ENCODE peak calls at places on chromosome X, in eight cellular contexts. One of them, this sample, is unnamed.

GRCh38 chrX:16612257-16612987 is 37.5 kb upstream of the S100G start:
- DNase-seq in A549: no peak
- DNase-seq in endothelial cell of umbilical vein: no peak
- DNase-seq in suprapubic skin: no peak
- DNase-seq in breast epithelium: no peak
- DNase-seq in Peyer's patch: no peak
- DNase-seq in thyroid gland: no peak
- DNase-seq in HCT116: no peak
- DNase-seq in this sample: no peak

GRCh38 chrX:46678232-46678631 is 80.7 kb downstream of the SLC9A7 start:
- DNase-seq in A549: no peak
- DNase-seq in endothelial cell of umbilical vein: no peak
- DNase-seq in suprapubic skin: no peak
- DNase-seq in breast epithelium: no peak
- DNase-seq in Peyer's patch: no peak
- DNase-seq in thyroid gland: no peak
- DNase-seq in HCT116: no peak
- DNase-seq in this sample: no peak

GRCh38 chrX:71177327-71177726 is 32.7 kb downstream of the NLGN3 start:
- DNase-seq in A549: no peak
- DNase-seq in endothelial cell of umbilical vein: no peak
- DNase-seq in suprapubic skin: no peak
- DNase-seq in breast epithelium: no peak
- DNase-seq in Peyer's patch: no peak
- DNase-seq in thyroid gland: no peak
- DNase-seq in HCT116: no peak
- DNase-seq in this sample: no peak

GRCh38 chrX:73615022-73615421 is 52.0 kb downstream of the CHIC1 start:
- DNase-seq in A549: no peak
- DNase-seq in endothelial cell of umbilical vein: no peak
- DNase-seq in suprapubic skin: no peak
- DNase-seq in breast epithelium: no peak
- DNase-seq in Peyer's patch: no peak
- DNase-seq in thyroid gland: no peak
- DNase-seq in HCT116: no peak
- DNase-seq in this sample: no peak

GRCh38 chrX:85851418-85851817 is 195.9 kb downstream of the CHM start:
- DNase-seq in A549: peak
- DNase-seq in endothelial cell of umbilical vein: peak
- DNase-seq in suprapubic skin: no peak
- DNase-seq in breast epithelium: no peak
- DNase-seq in Peyer's patch: no peak
- DNase-seq in thyroid gland: peak
- DNase-seq in HCT116: peak
- DNase-seq in this sample: no peak

GRCh38 chrX:132786217-132786616 is 172.2 kb downstream of the HS6ST2 start:
- DNase-seq in A549: no peak
- DNase-seq in endothelial cell of umbilical vein: no peak
- DNase-seq in suprapubic skin: no peak
- DNase-seq in breast epithelium: no peak
- DNase-seq in Peyer's patch: no peak
- DNase-seq in thyroid gland: no peak
- DNase-seq in HCT116: no peak
- DNase-seq in this sample: no peak

GRCh38 chrX:38262715-38263620 is 42.3 kb upstream of the SRPX start:
- DNase-seq in A549: no peak
- DNase-seq in endothelial cell of umbilical vein: peak
- DNase-seq in suprapubic skin: no peak
- DNase-seq in breast epithelium: no peak
- DNase-seq in Peyer's patch: no peak
- DNase-seq in thyroid gland: no peak
- DNase-seq in HCT116: no peak
- DNase-seq in this sample: no peak

GRCh38 chrX:23570674-23571343 is 96.5 kb upstream of the PRDX4 start:
- DNase-seq in A549: no peak
- DNase-seq in endothelial cell of umbilical vein: no peak
- DNase-seq in suprapubic skin: no peak
- DNase-seq in breast epithelium: no peak
- DNase-seq in Peyer's patch: no peak
- DNase-seq in thyroid gland: no peak
- DNase-seq in HCT116: no peak
- DNase-seq in this sample: no peak

GRCh38 chrX:47158131-47158530 is 13.1 kb downstream of the RBM10 start:
- DNase-seq in A549: no peak
- DNase-seq in endothelial cell of umbilical vein: no peak
- DNase-seq in suprapubic skin: no peak
- DNase-seq in breast epithelium: no peak
- DNase-seq in Peyer's patch: no peak
- DNase-seq in thyroid gland: no peak
- DNase-seq in HCT116: no peak
- DNase-seq in this sample: no peak

GRCh38 chrX:45669715-45670360 is 469.2 kb upstream of the DIPK2B start:
- DNase-seq in A549: no peak
- DNase-seq in endothelial cell of umbilical vein: no peak
- DNase-seq in suprapubic skin: no peak
- DNase-seq in breast epithelium: no peak
- DNase-seq in Peyer's patch: no peak
- DNase-seq in thyroid gland: no peak
- DNase-seq in HCT116: no peak
- DNase-seq in this sample: no peak

GRCh38 chrX:149074429-149074828 is 430.7 kb downstream of the IDS start:
- DNase-seq in A549: no peak
- DNase-seq in endothelial cell of umbilical vein: no peak
- DNase-seq in suprapubic skin: no peak
- DNase-seq in breast epithelium: no peak
- DNase-seq in Peyer's patch: no peak
- DNase-seq in thyroid gland: no peak
- DNase-seq in HCT116: no peak
- DNase-seq in this sample: no peak

GRCh38 chrX:12988797-12989196 is 13.9 kb downstream of the TMSB4X start:
- DNase-seq in A549: peak
- DNase-seq in endothelial cell of umbilical vein: peak
- DNase-seq in suprapubic skin: no peak
- DNase-seq in breast epithelium: no peak
- DNase-seq in Peyer's patch: no peak
- DNase-seq in thyroid gland: peak
- DNase-seq in HCT116: peak
- DNase-seq in this sample: no peak

GRCh38 chrX:12991575-12991974 is 16.7 kb downstream of the TMSB4X start:
- DNase-seq in A549: no peak
- DNase-seq in endothelial cell of umbilical vein: no peak
- DNase-seq in suprapubic skin: no peak
- DNase-seq in breast epithelium: no peak
- DNase-seq in Peyer's patch: no peak
- DNase-seq in thyroid gland: no peak
- DNase-seq in HCT116: no peak
- DNase-seq in this sample: no peak

GRCh38 chrX:12987340-12987739 is 12.4 kb downstream of the TMSB4X start:
- DNase-seq in A549: no peak
- DNase-seq in endothelial cell of umbilical vein: no peak
- DNase-seq in suprapubic skin: no peak
- DNase-seq in breast epithelium: no peak
- DNase-seq in Peyer's patch: no peak
- DNase-seq in thyroid gland: no peak
- DNase-seq in HCT116: no peak
- DNase-seq in this sample: no peak

GRCh38 chrX:12987900-12988594 is 13.1 kb downstream of the TMSB4X start:
- DNase-seq in A549: no peak
- DNase-seq in endothelial cell of umbilical vein: no peak
- DNase-seq in suprapubic skin: no peak
- DNase-seq in breast epithelium: no peak
- DNase-seq in Peyer's patch: no peak
- DNase-seq in thyroid gland: no peak
- DNase-seq in HCT116: no peak
- DNase-seq in this sample: no peak

DNA sequence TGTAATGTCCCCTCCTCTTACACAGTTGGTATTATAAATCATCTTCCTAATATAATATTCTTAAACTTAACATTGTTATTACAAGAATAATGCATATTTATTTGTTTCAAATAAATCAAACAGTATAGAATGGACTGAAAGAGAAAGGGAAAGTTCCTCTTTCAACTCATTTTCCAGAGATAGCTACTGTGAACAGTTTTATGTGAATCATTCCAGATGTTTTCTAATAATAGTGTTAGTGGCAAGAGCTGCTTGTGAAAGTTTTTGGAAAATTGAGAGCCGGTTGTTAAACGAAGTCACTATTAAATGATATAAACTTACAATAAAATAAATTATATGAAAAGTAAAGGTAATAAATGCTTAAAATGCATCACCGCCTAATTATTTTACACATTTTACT is 14.5 kb downstream of the TMSB4X start:
- DNase-seq in A549: no peak
- DNase-seq in endothelial cell of umbilical vein: no peak
- DNase-seq in suprapubic skin: no peak
- DNase-seq in breast epithelium: no peak
- DNase-seq in Peyer's patch: no peak
- DNase-seq in thyroid gland: no peak
- DNase-seq in HCT116: no peak
- DNase-seq in this sample: no peak
- H3K27ac ChIP-seq in A549: peak
- H3K27ac ChIP-seq in endothelial cell of umbilical vein: no peak
- H3K27ac ChIP-seq in suprapubic skin: no peak
- H3K27ac ChIP-seq in breast epithelium: peak
- H3K27ac ChIP-seq in Peyer's patch: no peak
- H3K27ac ChIP-seq in thyroid gland: peak
- H3K27ac ChIP-seq in HCT116: no peak
- H3K27ac ChIP-seq in this sample: no peak

DNA sequence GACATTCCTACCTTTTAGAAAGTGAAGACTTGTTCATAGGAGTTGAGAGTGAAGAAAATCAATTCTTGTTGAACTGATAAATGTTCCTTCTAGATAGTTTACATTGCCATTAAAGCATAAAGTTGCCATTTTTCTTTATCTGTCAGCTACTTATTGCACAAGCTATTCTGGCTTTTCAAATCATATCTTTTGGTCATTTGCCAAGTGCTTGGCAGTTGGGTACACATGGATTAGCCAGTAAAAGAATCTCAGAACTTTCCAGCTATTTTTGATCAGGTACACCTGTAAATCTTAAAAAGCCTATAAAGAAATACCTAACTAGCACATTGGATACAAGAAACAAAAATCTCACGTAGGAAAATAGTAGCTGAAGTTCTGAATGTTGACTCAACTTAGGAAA is 56.4 kb upstream of the PNPLA4 start:
- DNase-seq in A549: no peak
- DNase-seq in endothelial cell of umbilical vein: no peak
- DNase-seq in suprapubic skin: no peak
- DNase-seq in breast epithelium: no peak
- DNase-seq in Peyer's patch: no peak
- DNase-seq in thyroid gland: no peak
- DNase-seq in HCT116: no peak
- DNase-seq in this sample: no peak
- TF ChIP-seq POLR2A in A549: no peak
- TF ChIP-seq POLR2A in endothelial cell of umbilical vein: no peak
- TF ChIP-seq POLR2A in suprapubic skin: no peak
- TF ChIP-seq POLR2A in breast epithelium: no peak
- TF ChIP-seq POLR2A in Peyer's patch: no peak
- TF ChIP-seq POLR2A in thyroid gland: no peak
- TF ChIP-seq POLR2A in HCT116: no peak
- TF ChIP-seq POLR2A in this sample: no peak

DNA sequence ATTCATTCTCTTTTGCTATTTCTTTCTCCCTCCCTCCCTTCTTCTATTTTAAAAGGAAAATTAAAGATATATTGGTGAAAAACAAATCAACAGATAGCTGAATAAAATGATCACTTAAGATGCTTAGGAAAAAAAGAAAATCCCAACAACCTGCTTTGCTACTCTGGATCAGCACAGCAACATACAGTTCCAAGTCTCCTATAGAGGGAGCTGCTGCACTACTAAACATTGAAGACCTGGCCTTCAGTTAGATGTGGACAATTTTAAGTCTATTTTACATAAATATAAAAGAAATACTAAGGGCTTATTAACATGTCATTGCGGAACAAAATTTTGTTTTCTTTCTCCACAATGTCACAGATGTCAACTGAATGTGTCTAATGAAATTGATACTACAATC is 226.4 kb downstream of the MAGEB5 start:
- DNase-seq in A549: peak
- DNase-seq in endothelial cell of umbilical vein: peak
- DNase-seq in suprapubic skin: no peak
- DNase-seq in breast epithelium: no peak
- DNase-seq in Peyer's patch: no peak
- DNase-seq in thyroid gland: no peak
- DNase-seq in HCT116: peak
- DNase-seq in this sample: no peak
- TF ChIP-seq CTCF in A549: no peak
- TF ChIP-seq CTCF in endothelial cell of umbilical vein: no peak
- TF ChIP-seq CTCF in suprapubic skin: no peak
- TF ChIP-seq CTCF in breast epithelium: no peak
- TF ChIP-seq CTCF in Peyer's patch: no peak
- TF ChIP-seq CTCF in thyroid gland: no peak
- TF ChIP-seq CTCF in HCT116: no peak
- TF ChIP-seq CTCF in this sample: no peak

GRCh38 chrX:41857670-41858069 is 65.7 kb downstream of the CASK start:
- DNase-seq in A549: no peak
- DNase-seq in endothelial cell of umbilical vein: no peak
- DNase-seq in suprapubic skin: no peak
- DNase-seq in breast epithelium: no peak
- DNase-seq in Peyer's patch: no peak
- DNase-seq in thyroid gland: no peak
- DNase-seq in HCT116: no peak
- DNase-seq in this sample: no peak

GRCh38 chrX:41858161-41858775 is 65.1 kb downstream of the CASK start:
- DNase-seq in A549: no peak
- DNase-seq in endothelial cell of umbilical vein: no peak
- DNase-seq in suprapubic skin: no peak
- DNase-seq in breast epithelium: no peak
- DNase-seq in Peyer's patch: no peak
- DNase-seq in thyroid gland: peak
- DNase-seq in HCT116: no peak
- DNase-seq in this sample: no peak

GRCh38 chrX:41868392-41868977 is 54.9 kb downstream of the CASK start:
- DNase-seq in A549: no peak
- DNase-seq in endothelial cell of umbilical vein: peak
- DNase-seq in suprapubic skin: no peak
- DNase-seq in breast epithelium: no peak
- DNase-seq in Peyer's patch: no peak
- DNase-seq in thyroid gland: no peak
- DNase-seq in HCT116: no peak
- DNase-seq in this sample: no peak

GRCh38 chrX:41862562-41863184 is 60.7 kb downstream of the CASK start:
- DNase-seq in A549: no peak
- DNase-seq in endothelial cell of umbilical vein: no peak
- DNase-seq in suprapubic skin: no peak
- DNase-seq in breast epithelium: no peak
- DNase-seq in Peyer's patch: no peak
- DNase-seq in thyroid gland: no peak
- DNase-seq in HCT116: no peak
- DNase-seq in this sample: no peak

GRCh38 chrX:41863343-41864203 is 59.8 kb downstream of the CASK start:
- DNase-seq in A549: no peak
- DNase-seq in endothelial cell of umbilical vein: no peak
- DNase-seq in suprapubic skin: no peak
- DNase-seq in breast epithelium: no peak
- DNase-seq in Peyer's patch: no peak
- DNase-seq in thyroid gland: no peak
- DNase-seq in HCT116: no peak
- DNase-seq in this sample: no peak
- H3K27ac ChIP-seq in A549: no peak
- H3K27ac ChIP-seq in endothelial cell of umbilical vein: no peak
- H3K27ac ChIP-seq in suprapubic skin: no peak
- H3K27ac ChIP-seq in breast epithelium: no peak
- H3K27ac ChIP-seq in Peyer's patch: no peak
- H3K27ac ChIP-seq in thyroid gland: no peak
- H3K27ac ChIP-seq in HCT116: no peak
- H3K27ac ChIP-seq in this sample: no peak